ENCODE peak calls at places on chromosomes 6 and 20, in five cellular contexts. A is cardiac muscle cell, W is endothelial cell of umbilical vein, O is testis, L is heart right ventricle. U is an unnamed sample.
A peak's percentile ranks its signal among the peaks of the same experiment; 100 is the strongest.

GRCh38 chr6:137011406-137011805 is 33.4 kb downstream of the IL20RA start:
- DNase-seq in A (no peak), W (no peak), O (no peak), L (no peak), U (no peak)

GRCh38 chr6:75302280-75302679 is 17.7 kb upstream of the TMEM30A start:
- DNase-seq in A (no peak), W (no peak), O (no peak), L (no peak), U (no peak)

GRCh38 chr6:23413327-23414203 is 712.5 kb upstream of the NRSN1 start:
- DNase-seq in A (no peak), W (no peak), O (no peak), L (no peak), U (no peak)

GRCh38 chr6:157879873-157880254 is 56.8 kb downstream of the SNX9 start:
- DNase-seq in A (peak; percentile 11), W (no peak), O (no peak), L (no peak), U (no peak)

GRCh38 chr20:17505664-17506517 is 25.3 kb downstream of the BFSP1 start:
- DNase-seq in A (no peak), W (no peak), O (no peak), L (no peak), U (peak; percentile 63)

GRCh38 chr6:16739329-16739801 is 21.9 kb downstream of the ATXN1 start:
- DNase-seq in A (no peak), W (no peak), O (no peak), L (no peak), U (no peak)

GRCh38 chr6:144899161-144899560 is 614.0 kb downstream of the UTRN start:
- DNase-seq in A (no peak), W (no peak), O (no peak), L (no peak), U (no peak)

GRCh38 chr6:121533321-121533841 is 97.9 kb downstream of the GJA1 start:
- DNase-seq in A (no peak), W (no peak), O (no peak), L (no peak), U (no peak)

GRCh38 chr6:30213999-30214982 is 1.1 kb upstream of the TRIM26 start:
- DNase-seq in A (peak; percentile 83), W (peak; percentile 74), O (peak; percentile 89), L (peak; percentile 86), U (peak; percentile 95)

GRCh38 chr20:53950578-53950977 is 119.8 kb downstream of the BCAS1 start:
- DNase-seq in A (no peak), W (no peak), O (no peak), L (no peak), U (no peak)

GRCh38 chr6:12572884-12573824 is 143.4 kb upstream of the PHACTR1 start:
- DNase-seq in A (no peak), W (peak; percentile 92), O (no peak), L (no peak), U (no peak)

GRCh38 chr20:53884859-53885654 is 185.3 kb downstream of the BCAS1 start:
- DNase-seq in A (no peak), W (no peak), O (no peak), L (no peak), U (no peak)

GRCh38 chr6:142416179-142416578 is 114.4 kb downstream of the ADGRG6 start:
- DNase-seq in A (no peak), W (peak; percentile 93), O (no peak), L (no peak), U (no peak)

GRCh38 chr6:35050988-35051330 is 90.2 kb downstream of the TCP11 start:
- DNase-seq in A (no peak), W (no peak), O (no peak), L (no peak), U (peak; percentile 12)

GRCh38 chr6:11315743-11316437 is 83.4 kb upstream of the NEDD9 start:
- DNase-seq in A (no peak), W (peak; percentile 95), O (no peak), L (peak; percentile 13), U (peak; percentile 31)

GRCh38 chr20:8722277-8722928 is 346.5 kb upstream of the PLCB4 start:
- DNase-seq in A (peak; percentile 71), W (peak; percentile 83), O (peak; percentile 56), L (peak; percentile 43), U (no peak)

GRCh38 chr6:88492824-88493223 is 326.7 kb upstream of the CNR1 start:
- DNase-seq in A (peak; percentile 23), W (peak; percentile 41), O (no peak), L (no peak), U (no peak)
- TF ChIP-seq CTCF in A (peak; percentile 52), W (peak; percentile 40), O (peak; percentile 37), L (peak; percentile 48), U (no peak)

GRCh38 chr20:41032243-41032642 is 3.6 kb downstream of the TOP1 start:
- DNase-seq in A (no peak), W (no peak), O (no peak), L (no peak), U (no peak)
- H3K4me3 ChIP-seq in A (no peak overlapping the region), W (no peak overlapping the region), O (no peak overlapping the region), L (no peak overlapping the region), U (no peak overlapping the region)

GRCh38 chr20:62947532-62948300 is 4.8 kb upstream of the SLC17A9 start:
- DNase-seq in A (no peak), W (no peak), O (no peak), L (no peak), U (no peak)
- H3K36me3 ChIP-seq in A (peaks cover 39% of the 10 kb centered on the region), W (peaks cover 8% of the 10 kb centered on the region), O (peaks cover 3% of the 10 kb centered on the region), L (no peaks in the 10 kb centered on the region), U (peaks cover 17% of the 10 kb centered on the region)

GRCh38 chr6:103367212-103367611 is 1492.5 kb downstream of the HACE1 start:
- DNase-seq in A (no peak), W (no peak), O (no peak), L (no peak), U (no peak)
- TF ChIP-seq CTCF in A (no peak), W (no peak), O (no peak), L (no peak), U (no peak)

DNA sequence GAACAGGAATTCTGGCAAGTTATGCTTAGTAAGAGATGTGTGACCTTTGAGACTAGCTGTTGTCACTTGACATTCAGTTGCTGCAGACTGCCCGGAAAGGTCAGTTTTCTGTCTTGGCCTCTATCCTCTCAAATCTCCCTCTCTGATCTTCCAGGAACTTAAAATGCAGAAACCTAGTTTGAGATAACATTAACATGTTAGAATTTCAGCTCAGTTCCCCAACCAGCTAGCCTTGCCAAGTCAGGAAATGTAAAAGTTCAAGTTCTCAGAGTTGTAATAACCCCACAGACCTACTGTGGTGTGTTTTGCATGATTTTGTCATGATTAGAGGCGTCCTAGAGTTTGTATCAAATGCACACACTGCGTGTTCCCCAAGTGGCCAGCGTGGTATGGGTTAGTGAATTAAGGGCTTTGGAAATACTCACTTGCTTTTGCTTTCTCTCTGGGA is 46.6 kb downstream of the DUSP22 start:
- DNase-seq in A (no peak), W (peak; percentile 37), O (no peak), L (no peak), U (no peak)
- H3K4me3 ChIP-seq in A (no peak overlapping the region), W (no peak overlapping the region), O (no peak overlapping the region), L (no peak overlapping the region), U (no peak overlapping the region)

U was measured in mucosa of descending colon.